ENCODE peak calls at places on chromosomes 6 and 20, in four cellular contexts. One of them, this sample, is unnamed.
A peak's percentile ranks its signal among the peaks of the same experiment; 100 is the strongest.

GRCh38 chr6:79737172-79737571 is 106.0 kb downstream of the SH3BGRL2 start:
- DNase-seq in astrocyte of the cerebellum: no peak
- DNase-seq in astrocyte of the spinal cord: peak; percentile 15
- DNase-seq in dorsolateral prefrontal cortex: no peak
- DNase-seq in this sample: no peak

GRCh38 chr6:97129111-97129510 is 153.9 kb downstream of the MMS22L start:
- DNase-seq in astrocyte of the cerebellum: no peak
- DNase-seq in dorsolateral prefrontal cortex: no peak
- DNase-seq in astrocyte of the spinal cord: no peak
- DNase-seq in this sample: no peak

GRCh38 chr6:170212051-170212756 is 78.7 kb downstream of the DLL1 start:
- DNase-seq in astrocyte of the spinal cord: no peak
- DNase-seq in dorsolateral prefrontal cortex: no peak
- DNase-seq in astrocyte of the cerebellum: no peak
- DNase-seq in this sample: peak; percentile 43

GRCh38 chr6:141580988-141581387 is 551.7 kb upstream of the GJE1 start:
- DNase-seq in astrocyte of the cerebellum: peak; percentile 83
- DNase-seq in astrocyte of the spinal cord: peak; percentile 66
- DNase-seq in dorsolateral prefrontal cortex: no peak
- DNase-seq in this sample: no peak

GRCh38 chr6:18263561-18264337 is 581 bp downstream of the DEK start:
- DNase-seq in dorsolateral prefrontal cortex: peak; percentile 46
- DNase-seq in astrocyte of the cerebellum: no peak
- DNase-seq in astrocyte of the spinal cord: peak; percentile 28
- DNase-seq in this sample: peak; percentile 81

GRCh38 chr6:169887529-169888140 is 136.2 kb downstream of the ERMARD start:
- DNase-seq in astrocyte of the cerebellum: no peak
- DNase-seq in dorsolateral prefrontal cortex: no peak
- DNase-seq in astrocyte of the spinal cord: no peak
- DNase-seq in this sample: peak; percentile 28

GRCh38 chr6:97669191-97669651 is 386.2 kb upstream of the MMS22L start:
- DNase-seq in astrocyte of the cerebellum: peak; percentile 15
- DNase-seq in dorsolateral prefrontal cortex: peak; percentile 33
- DNase-seq in astrocyte of the spinal cord: peak; percentile 49
- DNase-seq in this sample: no peak

GRCh38 chr6:56890683-56891429 is 64.1 kb upstream of the BEND6 start:
- DNase-seq in astrocyte of the cerebellum: peak; percentile 67
- DNase-seq in astrocyte of the spinal cord: peak; percentile 86
- DNase-seq in dorsolateral prefrontal cortex: no peak
- DNase-seq in this sample: no peak

GRCh38 chr6:160974304-160974771 is 17.2 kb upstream of the MAP3K4 start:
- DNase-seq in dorsolateral prefrontal cortex: no peak
- DNase-seq in astrocyte of the spinal cord: peak; percentile 94
- DNase-seq in astrocyte of the cerebellum: peak; percentile 49
- DNase-seq in this sample: no peak

GRCh38 chr6:35920793-35921732 is at the start of gene SRPK1:
- DNase-seq in astrocyte of the cerebellum: peak; percentile 47
- DNase-seq in dorsolateral prefrontal cortex: peak; percentile 79
- DNase-seq in astrocyte of the spinal cord: peak; percentile 86
- DNase-seq in this sample: peak; percentile 88

GRCh38 chr6:68473433-68474210 is 161.5 kb upstream of the ADGRB3 start:
- DNase-seq in dorsolateral prefrontal cortex: no peak
- DNase-seq in astrocyte of the spinal cord: peak; percentile 18
- DNase-seq in astrocyte of the cerebellum: peak; percentile 0
- DNase-seq in this sample: no peak

GRCh38 chr20:32537657-32538525 is 47.2 kb downstream of the NOL4L start:
- DNase-seq in astrocyte of the cerebellum: no peak
- DNase-seq in astrocyte of the spinal cord: no peak
- DNase-seq in dorsolateral prefrontal cortex: no peak
- DNase-seq in this sample: no peak

GRCh38 chr6:158184598-158184997 is 16.4 kb downstream of the GTF2H5 start:
- DNase-seq in astrocyte of the cerebellum: no peak
- DNase-seq in dorsolateral prefrontal cortex: no peak
- DNase-seq in astrocyte of the spinal cord: no peak
- DNase-seq in this sample: no peak

GRCh38 chr6:44049989-44050871 is 77.0 kb downstream of the MRPL14 start:
- DNase-seq in astrocyte of the spinal cord: peak; percentile 84
- DNase-seq in astrocyte of the cerebellum: peak; percentile 69
- DNase-seq in dorsolateral prefrontal cortex: no peak
- DNase-seq in this sample: no peak

GRCh38 chr6:119210596-119210995 is 132.1 kb upstream of the FAM184A start:
- DNase-seq in astrocyte of the spinal cord: no peak
- DNase-seq in dorsolateral prefrontal cortex: no peak
- DNase-seq in astrocyte of the cerebellum: no peak
- DNase-seq in this sample: no peak

GRCh38 chr6:37279366-37280134 is 21.6 kb upstream of the TMEM217 start:
- DNase-seq in astrocyte of the spinal cord: peak; percentile 24
- DNase-seq in astrocyte of the cerebellum: no peak
- DNase-seq in dorsolateral prefrontal cortex: no peak
- DNase-seq in this sample: no peak

GRCh38 chr6:15433517-15433874 is 187.6 kb downstream of the JARID2 start:
- DNase-seq in astrocyte of the cerebellum: no peak
- DNase-seq in astrocyte of the spinal cord: no peak
- DNase-seq in dorsolateral prefrontal cortex: no peak
- DNase-seq in this sample: no peak

GRCh38 chr20:4171538-4172116 is 156.3 kb upstream of the RNF24 start:
- DNase-seq in dorsolateral prefrontal cortex: no peak
- DNase-seq in astrocyte of the cerebellum: no peak
- DNase-seq in astrocyte of the spinal cord: peak; percentile 35
- DNase-seq in this sample: no peak

GRCh38 chr20:62780204-62780603 is 16.1 kb upstream of the MRGBP start:
- DNase-seq in dorsolateral prefrontal cortex: no peak
- DNase-seq in astrocyte of the spinal cord: no peak
- DNase-seq in astrocyte of the cerebellum: no peak
- DNase-seq in this sample: no peak

GRCh38 chr20:62778058-62778457 is 18.2 kb upstream of the MRGBP start:
- DNase-seq in astrocyte of the spinal cord: no peak
- DNase-seq in dorsolateral prefrontal cortex: no peak
- DNase-seq in astrocyte of the cerebellum: no peak
- DNase-seq in this sample: no peak

GRCh38 chr20:62779417-62779685 is 16.9 kb upstream of the MRGBP start:
- DNase-seq in astrocyte of the spinal cord: no peak
- DNase-seq in dorsolateral prefrontal cortex: no peak
- DNase-seq in astrocyte of the cerebellum: no peak
- DNase-seq in this sample: no peak

GRCh38 chr20:62777528-62777830 is 18.8 kb upstream of the MRGBP start:
- DNase-seq in dorsolateral prefrontal cortex: no peak
- DNase-seq in astrocyte of the cerebellum: no peak
- DNase-seq in astrocyte of the spinal cord: no peak
- DNase-seq in this sample: no peak

GRCh38 chr20:62778601-62779416 is 17.5 kb upstream of the MRGBP start:
- DNase-seq in dorsolateral prefrontal cortex: no peak
- DNase-seq in astrocyte of the cerebellum: no peak
- DNase-seq in astrocyte of the spinal cord: no peak
- DNase-seq in this sample: no peak
- TF ChIP-seq CTCF in dorsolateral prefrontal cortex: no peak
- TF ChIP-seq CTCF in astrocyte of the cerebellum: no peak
- TF ChIP-seq CTCF in astrocyte of the spinal cord: no peak
- TF ChIP-seq CTCF in this sample: no peak

DNA sequence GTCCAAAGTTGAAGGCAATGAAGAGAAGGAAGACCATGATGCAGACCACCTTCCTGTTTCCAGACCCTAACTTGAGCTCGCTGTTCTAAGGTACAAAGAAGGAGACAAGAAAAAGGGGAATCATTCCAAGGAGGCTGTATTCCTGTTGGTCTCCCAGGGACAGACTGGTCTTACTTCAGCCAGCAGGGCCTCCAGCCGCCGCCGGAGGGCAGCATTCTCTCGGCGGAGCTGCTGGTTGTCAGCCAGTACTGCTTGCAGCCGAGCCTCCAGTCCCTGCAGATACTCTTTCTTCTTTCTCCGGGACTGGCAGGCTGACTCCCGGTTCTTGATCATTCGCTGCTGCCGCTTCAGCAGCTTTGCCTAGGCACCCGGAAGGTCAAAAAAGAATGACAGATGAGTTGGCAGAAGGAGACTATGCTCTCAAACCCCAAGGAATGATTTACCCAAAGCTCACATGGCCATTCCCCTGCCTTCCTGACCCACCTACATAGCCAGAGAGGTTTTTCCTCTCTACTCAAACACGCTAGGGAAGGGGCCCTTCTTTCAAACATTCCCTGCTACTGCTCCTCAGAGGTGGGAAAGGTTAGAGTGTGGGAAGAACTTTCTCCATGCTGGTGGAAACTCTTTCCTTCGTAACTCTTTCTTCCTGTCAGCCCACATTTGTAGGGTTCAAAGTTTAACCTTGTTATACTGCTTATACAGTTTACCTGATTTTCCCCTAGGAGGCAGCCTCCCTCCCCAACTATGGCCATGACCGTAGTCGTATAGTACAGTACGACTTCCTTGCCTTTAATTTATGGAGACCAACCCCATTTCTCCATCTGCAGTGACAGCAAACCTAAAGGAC is 9.0 kb downstream of the ATF6B start:
- DNase-seq in astrocyte of the spinal cord: peak; percentile 90
- DNase-seq in dorsolateral prefrontal cortex: peak; percentile 84
- DNase-seq in astrocyte of the cerebellum: peak; percentile 69
- DNase-seq in this sample: no peak
- H3K4me3 ChIP-seq in astrocyte of the spinal cord: no peak overlapping the region
- H3K4me3 ChIP-seq in dorsolateral prefrontal cortex: no peak overlapping the region
- H3K4me3 ChIP-seq in astrocyte of the cerebellum: no peak overlapping the region
- H3K4me3 ChIP-seq in this sample: no peak overlapping the region

GRCh38 chr6:10419749-10420545 is 5.1 kb upstream of the TFAP2A start:
- DNase-seq in astrocyte of the spinal cord: no peak
- DNase-seq in astrocyte of the cerebellum: no peak
- DNase-seq in dorsolateral prefrontal cortex: no peak
- DNase-seq in this sample: no peak

GRCh38 chr6:10421508-10422281 is 6.8 kb upstream of the TFAP2A start:
- DNase-seq in astrocyte of the spinal cord: no peak
- DNase-seq in astrocyte of the cerebellum: no peak
- DNase-seq in dorsolateral prefrontal cortex: no peak
- DNase-seq in this sample: no peak

GRCh38 chr6:10418862-10419748 is 4.2 kb upstream of the TFAP2A start:
- DNase-seq in astrocyte of the spinal cord: peak; percentile 60
- DNase-seq in dorsolateral prefrontal cortex: no peak
- DNase-seq in astrocyte of the cerebellum: no peak
- DNase-seq in this sample: no peak

GRCh38 chr6:10422282-10423034 is 7.6 kb upstream of the TFAP2A start:
- DNase-seq in dorsolateral prefrontal cortex: no peak
- DNase-seq in astrocyte of the spinal cord: no peak
- DNase-seq in astrocyte of the cerebellum: no peak
- DNase-seq in this sample: no peak

GRCh38 chr6:10420546-10421507 is 6.0 kb upstream of the TFAP2A start:
- DNase-seq in astrocyte of the cerebellum: no peak
- DNase-seq in astrocyte of the spinal cord: no peak
- DNase-seq in dorsolateral prefrontal cortex: no peak
- DNase-seq in this sample: no peak
- TF ChIP-seq CTCF in astrocyte of the cerebellum: no peak
- TF ChIP-seq CTCF in astrocyte of the spinal cord: peak; percentile 13
- TF ChIP-seq CTCF in dorsolateral prefrontal cortex: no peak
- TF ChIP-seq CTCF in this sample: no peak

GRCh38 chr6:77456531-77457248 is 6.6 kb downstream of the HTR1B start:
- DNase-seq in dorsolateral prefrontal cortex: no peak
- DNase-seq in astrocyte of the spinal cord: peak; percentile 99
- DNase-seq in astrocyte of the cerebellum: peak; percentile 89
- DNase-seq in this sample: peak; percentile 82
- H3K4me3 ChIP-seq in dorsolateral prefrontal cortex: no peak overlapping the region
- H3K4me3 ChIP-seq in astrocyte of the spinal cord: no peak overlapping the region
- H3K4me3 ChIP-seq in astrocyte of the cerebellum: no peak overlapping the region
- H3K4me3 ChIP-seq in this sample: peak overlapping the region; percentile 48

GRCh38 chr6:135675862-135676261 is 175.6 kb upstream of the PDE7B start:
- DNase-seq in dorsolateral prefrontal cortex: no peak
- DNase-seq in astrocyte of the cerebellum: no peak
- DNase-seq in astrocyte of the spinal cord: peak; percentile 53
- DNase-seq in this sample: no peak
- TF ChIP-seq CTCF in dorsolateral prefrontal cortex: no peak
- TF ChIP-seq CTCF in astrocyte of the cerebellum: no peak
- TF ChIP-seq CTCF in astrocyte of the spinal cord: no peak
- TF ChIP-seq CTCF in this sample: no peak

GRCh38 chr6:73585566-73586415 is 65.0 kb upstream of the EEF1A1 start:
- DNase-seq in dorsolateral prefrontal cortex: no peak
- DNase-seq in astrocyte of the cerebellum: no peak
- DNase-seq in astrocyte of the spinal cord: peak; percentile 82
- DNase-seq in this sample: no peak

GRCh38 chr6:73580247-73581149 is 59.7 kb upstream of the EEF1A1 start:
- DNase-seq in astrocyte of the spinal cord: peak; percentile 99
- DNase-seq in dorsolateral prefrontal cortex: peak; percentile 69
- DNase-seq in astrocyte of the cerebellum: peak; percentile 97
- DNase-seq in this sample: peak; percentile 93

GRCh38 chr6:73581293-73581692 is 60.5 kb upstream of the EEF1A1 start:
- DNase-seq in astrocyte of the spinal cord: no peak
- DNase-seq in dorsolateral prefrontal cortex: no peak
- DNase-seq in astrocyte of the cerebellum: no peak
- DNase-seq in this sample: no peak

GRCh38 chr6:73586416-73586974 is 65.7 kb upstream of the EEF1A1 start:
- DNase-seq in astrocyte of the spinal cord: no peak
- DNase-seq in astrocyte of the cerebellum: no peak
- DNase-seq in dorsolateral prefrontal cortex: no peak
- DNase-seq in this sample: no peak
- H3K4me3 ChIP-seq in astrocyte of the spinal cord: peak overlapping the region; percentile 1
- H3K4me3 ChIP-seq in astrocyte of the cerebellum: peak overlapping the region; percentile 3
- H3K4me3 ChIP-seq in dorsolateral prefrontal cortex: peak overlapping the region; percentile 57
- H3K4me3 ChIP-seq in this sample: peak overlapping the region; percentile 48

GRCh38 chr20:60206259-60206658 is 248.0 kb downstream of the CDH26 start:
- DNase-seq in dorsolateral prefrontal cortex: no peak
- DNase-seq in astrocyte of the cerebellum: peak; percentile 26
- DNase-seq in astrocyte of the spinal cord: peak; percentile 55
- DNase-seq in this sample: no peak
- TF ChIP-seq CTCF in dorsolateral prefrontal cortex: no peak
- TF ChIP-seq CTCF in astrocyte of the cerebellum: peak; percentile 57
- TF ChIP-seq CTCF in astrocyte of the spinal cord: peak; percentile 58
- TF ChIP-seq CTCF in this sample: no peak